ENCODE peak calls at places on chromosome 5, in seven cellular contexts. One of them, this sample, is unnamed.

GRCh38 chr5:10808347-10809212 is 47.5 kb upstream of the DAP start:
- DNase-seq in pons: no peak
- DNase-seq in brain microvascular endothelial cell: no peak
- DNase-seq in lower leg skin: no peak
- DNase-seq in psoas muscle: no peak
- DNase-seq in anterior cingulate cortex: no peak
- DNase-seq in uterus: no peak
- DNase-seq in this sample: no peak

GRCh38 chr5:178403956-178404600 is 171.5 kb upstream of the PHYKPL start:
- DNase-seq in pons: no peak
- DNase-seq in brain microvascular endothelial cell: no peak
- DNase-seq in lower leg skin: peak; percentile 25
- DNase-seq in psoas muscle: no peak
- DNase-seq in anterior cingulate cortex: no peak
- DNase-seq in uterus: no peak
- DNase-seq in this sample: no peak

GRCh38 chr5:140146523-140146842 is 20.7 kb downstream of the IGIP start:
- DNase-seq in pons: no peak
- DNase-seq in brain microvascular endothelial cell: no peak
- DNase-seq in lower leg skin: no peak
- DNase-seq in psoas muscle: no peak
- DNase-seq in anterior cingulate cortex: no peak
- DNase-seq in uterus: no peak
- DNase-seq in this sample: no peak

GRCh38 chr5:174945853-174946252 is 221.5 kb downstream of the MSX2 start:
- DNase-seq in pons: peak; percentile 57
- DNase-seq in brain microvascular endothelial cell: no peak
- DNase-seq in lower leg skin: no peak
- DNase-seq in psoas muscle: no peak
- DNase-seq in anterior cingulate cortex: no peak
- DNase-seq in uterus: no peak
- DNase-seq in this sample: no peak

GRCh38 chr5:107389130-107389553 is 281.6 kb downstream of the EFNA5 start:
- DNase-seq in pons: no peak
- DNase-seq in brain microvascular endothelial cell: peak; percentile 89
- DNase-seq in lower leg skin: no peak
- DNase-seq in psoas muscle: no peak
- DNase-seq in anterior cingulate cortex: no peak
- DNase-seq in uterus: no peak
- DNase-seq in this sample: no peak

GRCh38 chr5:65142007-65142406 is 339.7 kb downstream of the ADAMTS6 start:
- DNase-seq in pons: no peak
- DNase-seq in brain microvascular endothelial cell: no peak
- DNase-seq in lower leg skin: no peak
- DNase-seq in psoas muscle: no peak
- DNase-seq in anterior cingulate cortex: no peak
- DNase-seq in uterus: no peak
- DNase-seq in this sample: no peak

GRCh38 chr5:10555134-10555733 is 8.6 kb upstream of the ANKRD33B start:
- DNase-seq in pons: no peak
- DNase-seq in brain microvascular endothelial cell: peak; percentile 54
- DNase-seq in lower leg skin: peak; percentile 80
- DNase-seq in psoas muscle: no peak
- DNase-seq in anterior cingulate cortex: no peak
- DNase-seq in uterus: peak; percentile 12
- DNase-seq in this sample: no peak

GRCh38 chr5:77292026-77292757 is 81.7 kb downstream of the PDE8B start:
- DNase-seq in pons: no peak
- DNase-seq in brain microvascular endothelial cell: peak; percentile 60
- DNase-seq in lower leg skin: no peak
- DNase-seq in psoas muscle: no peak
- DNase-seq in anterior cingulate cortex: no peak
- DNase-seq in uterus: no peak
- DNase-seq in this sample: peak; percentile 53

GRCh38 chr5:157689942-157690689 is 18.8 kb downstream of the C5orf52 start:
- DNase-seq in pons: no peak
- DNase-seq in brain microvascular endothelial cell: no peak
- DNase-seq in lower leg skin: peak; percentile 69
- DNase-seq in psoas muscle: no peak
- DNase-seq in anterior cingulate cortex: no peak
- DNase-seq in uterus: no peak
- DNase-seq in this sample: peak; percentile 68

GRCh38 chr5:55407059-55407684 is 99.4 kb downstream of the MTREX start:
- DNase-seq in pons: peak; percentile 82
- DNase-seq in brain microvascular endothelial cell: peak; percentile 40
- DNase-seq in lower leg skin: no peak
- DNase-seq in psoas muscle: no peak
- DNase-seq in anterior cingulate cortex: no peak
- DNase-seq in uterus: no peak
- DNase-seq in this sample: no peak

GRCh38 chr5:57566914-57567313 is 84.3 kb upstream of the ACTBL2 start:
- DNase-seq in pons: no peak
- DNase-seq in brain microvascular endothelial cell: peak; percentile 88
- DNase-seq in lower leg skin: no peak
- DNase-seq in psoas muscle: no peak
- DNase-seq in anterior cingulate cortex: no peak
- DNase-seq in uterus: no peak
- DNase-seq in this sample: no peak

GRCh38 chr5:157471709-157472108 is 11.7 kb downstream of the NIPAL4 start:
- DNase-seq in pons: no peak
- DNase-seq in brain microvascular endothelial cell: peak; percentile 19
- DNase-seq in lower leg skin: no peak
- DNase-seq in psoas muscle: no peak
- DNase-seq in anterior cingulate cortex: peak; percentile 13
- DNase-seq in uterus: no peak
- DNase-seq in this sample: no peak

GRCh38 chr5:144972317-144972716 is 801.6 kb downstream of the KCTD16 start:
- DNase-seq in pons: no peak
- DNase-seq in brain microvascular endothelial cell: peak; percentile 0
- DNase-seq in lower leg skin: no peak
- DNase-seq in psoas muscle: no peak
- DNase-seq in anterior cingulate cortex: no peak
- DNase-seq in uterus: no peak
- DNase-seq in this sample: no peak

GRCh38 chr5:69414885-69415583 is at the start of gene MARVELD2:
- DNase-seq in pons: peak; percentile 2
- DNase-seq in brain microvascular endothelial cell: peak; percentile 19
- DNase-seq in lower leg skin: peak; percentile 89
- DNase-seq in psoas muscle: peak; percentile 60
- DNase-seq in anterior cingulate cortex: no peak
- DNase-seq in uterus: peak; percentile 15
- DNase-seq in this sample: no peak

GRCh38 chr5:34604119-34604675 is 51.9 kb upstream of the RAI14 start:
- DNase-seq in pons: no peak
- DNase-seq in brain microvascular endothelial cell: no peak
- DNase-seq in lower leg skin: no peak
- DNase-seq in psoas muscle: no peak
- DNase-seq in anterior cingulate cortex: no peak
- DNase-seq in uterus: no peak
- DNase-seq in this sample: no peak

GRCh38 chr5:143682788-143683419 is 129.1 kb upstream of the HMHB1 start:
- DNase-seq in pons: no peak
- DNase-seq in brain microvascular endothelial cell: no peak
- DNase-seq in lower leg skin: no peak
- DNase-seq in psoas muscle: no peak
- DNase-seq in anterior cingulate cortex: no peak
- DNase-seq in uterus: no peak
- DNase-seq in this sample: no peak

GRCh38 chr5:149450199-149450598 is 71.1 kb upstream of the IL17B start:
- DNase-seq in pons: no peak
- DNase-seq in brain microvascular endothelial cell: peak; percentile 54
- DNase-seq in lower leg skin: no peak
- DNase-seq in psoas muscle: peak; percentile 87
- DNase-seq in anterior cingulate cortex: no peak
- DNase-seq in uterus: peak; percentile 80
- DNase-seq in this sample: no peak

GRCh38 chr5:81965510-81965909 is 6.3 kb upstream of the ATG10 start:
- DNase-seq in pons: no peak
- DNase-seq in brain microvascular endothelial cell: no peak
- DNase-seq in lower leg skin: no peak
- DNase-seq in psoas muscle: no peak
- DNase-seq in anterior cingulate cortex: no peak
- DNase-seq in uterus: no peak
- DNase-seq in this sample: peak; percentile 26

GRCh38 chr5:99814311-99815063 is 720.7 kb upstream of the FAM174A start:
- DNase-seq in pons: no peak
- DNase-seq in brain microvascular endothelial cell: no peak
- DNase-seq in lower leg skin: no peak
- DNase-seq in psoas muscle: no peak
- DNase-seq in anterior cingulate cortex: no peak
- DNase-seq in uterus: no peak
- DNase-seq in this sample: no peak

GRCh38 chr5:53008751-53009150 is 19.6 kb downstream of the ITGA2 start:
- DNase-seq in pons: no peak
- DNase-seq in brain microvascular endothelial cell: peak; percentile 82
- DNase-seq in lower leg skin: no peak
- DNase-seq in psoas muscle: no peak
- DNase-seq in anterior cingulate cortex: no peak
- DNase-seq in uterus: no peak
- DNase-seq in this sample: no peak

GRCh38 chr5:65663804-65664521 is 39.1 kb downstream of the SHLD3 start:
- DNase-seq in pons: no peak
- DNase-seq in brain microvascular endothelial cell: no peak
- DNase-seq in lower leg skin: no peak
- DNase-seq in psoas muscle: no peak
- DNase-seq in anterior cingulate cortex: no peak
- DNase-seq in uterus: no peak
- DNase-seq in this sample: no peak

GRCh38 chr5:108379722-108380530 is 2.0 kb downstream of the FBXL17 start:
- DNase-seq in pons: peak; percentile 49
- DNase-seq in brain microvascular endothelial cell: peak; percentile 14
- DNase-seq in lower leg skin: no peak
- DNase-seq in psoas muscle: no peak
- DNase-seq in anterior cingulate cortex: no peak
- DNase-seq in uterus: no peak
- DNase-seq in this sample: no peak

GRCh38 chr5:132265336-132266030 is 8.0 kb downstream of the PDLIM4 start:
- DNase-seq in pons: no peak
- DNase-seq in brain microvascular endothelial cell: peak; percentile 92
- DNase-seq in lower leg skin: peak; percentile 89
- DNase-seq in psoas muscle: peak; percentile 63
- DNase-seq in anterior cingulate cortex: no peak
- DNase-seq in uterus: peak; percentile 89
- DNase-seq in this sample: peak; percentile 93

GRCh38 chr5:59116231-59116900 is 533.5 kb downstream of the RAB3C start:
- DNase-seq in pons: no peak
- DNase-seq in brain microvascular endothelial cell: no peak
- DNase-seq in lower leg skin: no peak
- DNase-seq in psoas muscle: no peak
- DNase-seq in anterior cingulate cortex: no peak
- DNase-seq in uterus: no peak
- DNase-seq in this sample: no peak

This sample was measured in esophagus muscularis mucosa.